ENCODE peak calls at places on chromosome 11, in five cellular contexts. One of them, this sample, is unnamed. For H3K27me3, the result is how much of the 10 kb centered on the place peaks cover.

GRCh38 chr11:103051986-103052385 is 40.0 kb downstream of the DCUN1D5 start:
- DNase-seq in ascending aorta: no peak
- DNase-seq in thyroid gland: no peak
- DNase-seq in brain microvascular endothelial cell: peak
- DNase-seq in left lung: no peak
- DNase-seq in this sample: peak

GRCh38 chr11:117828641-117829368 is 4.3 kb upstream of the FXYD2 start:
- DNase-seq in brain microvascular endothelial cell: peak
- DNase-seq in left lung: peak
- DNase-seq in ascending aorta: no peak
- DNase-seq in thyroid gland: no peak
- DNase-seq in this sample: peak

GRCh38 chr11:126101930-126102283 is 39.2 kb upstream of the CDON start:
- DNase-seq in thyroid gland: no peak
- DNase-seq in ascending aorta: no peak
- DNase-seq in left lung: no peak
- DNase-seq in brain microvascular endothelial cell: no peak
- DNase-seq in this sample: no peak

GRCh38 chr11:35792148-35792845 is 129.7 kb downstream of the TRIM44 start:
- DNase-seq in ascending aorta: no peak
- DNase-seq in thyroid gland: no peak
- DNase-seq in brain microvascular endothelial cell: no peak
- DNase-seq in left lung: no peak
- DNase-seq in this sample: no peak

GRCh38 chr11:99631618-99632017 is 610.9 kb downstream of the CNTN5 start:
- DNase-seq in brain microvascular endothelial cell: no peak
- DNase-seq in ascending aorta: no peak
- DNase-seq in thyroid gland: no peak
- DNase-seq in left lung: no peak
- DNase-seq in this sample: no peak

GRCh38 chr11:46247664-46248063 is 29.8 kb upstream of the CREB3L1 start:
- DNase-seq in ascending aorta: no peak
- DNase-seq in left lung: no peak
- DNase-seq in thyroid gland: peak
- DNase-seq in brain microvascular endothelial cell: peak
- DNase-seq in this sample: no peak

GRCh38 chr11:17486666-17487065 is 10.0 kb upstream of the ABCC8 start:
- DNase-seq in thyroid gland: no peak
- DNase-seq in brain microvascular endothelial cell: no peak
- DNase-seq in ascending aorta: no peak
- DNase-seq in left lung: no peak
- DNase-seq in this sample: no peak

GRCh38 chr11:119056397-119056999 is 507 bp downstream of the HYOU1 start:
- DNase-seq in brain microvascular endothelial cell: no peak
- DNase-seq in left lung: peak
- DNase-seq in ascending aorta: no peak
- DNase-seq in thyroid gland: peak
- DNase-seq in this sample: no peak

GRCh38 chr11:11620251-11620965 is 1.4 kb downstream of the GALNT18 start:
- DNase-seq in ascending aorta: no peak
- DNase-seq in left lung: peak
- DNase-seq in thyroid gland: peak
- DNase-seq in brain microvascular endothelial cell: no peak
- DNase-seq in this sample: no peak
- H3K27me3 ChIP-seq in ascending aorta: under half
- H3K27me3 ChIP-seq in left lung: under half
- H3K27me3 ChIP-seq in thyroid gland: under half
- H3K27me3 ChIP-seq in brain microvascular endothelial cell: under half
- H3K27me3 ChIP-seq in this sample: under half

DNA sequence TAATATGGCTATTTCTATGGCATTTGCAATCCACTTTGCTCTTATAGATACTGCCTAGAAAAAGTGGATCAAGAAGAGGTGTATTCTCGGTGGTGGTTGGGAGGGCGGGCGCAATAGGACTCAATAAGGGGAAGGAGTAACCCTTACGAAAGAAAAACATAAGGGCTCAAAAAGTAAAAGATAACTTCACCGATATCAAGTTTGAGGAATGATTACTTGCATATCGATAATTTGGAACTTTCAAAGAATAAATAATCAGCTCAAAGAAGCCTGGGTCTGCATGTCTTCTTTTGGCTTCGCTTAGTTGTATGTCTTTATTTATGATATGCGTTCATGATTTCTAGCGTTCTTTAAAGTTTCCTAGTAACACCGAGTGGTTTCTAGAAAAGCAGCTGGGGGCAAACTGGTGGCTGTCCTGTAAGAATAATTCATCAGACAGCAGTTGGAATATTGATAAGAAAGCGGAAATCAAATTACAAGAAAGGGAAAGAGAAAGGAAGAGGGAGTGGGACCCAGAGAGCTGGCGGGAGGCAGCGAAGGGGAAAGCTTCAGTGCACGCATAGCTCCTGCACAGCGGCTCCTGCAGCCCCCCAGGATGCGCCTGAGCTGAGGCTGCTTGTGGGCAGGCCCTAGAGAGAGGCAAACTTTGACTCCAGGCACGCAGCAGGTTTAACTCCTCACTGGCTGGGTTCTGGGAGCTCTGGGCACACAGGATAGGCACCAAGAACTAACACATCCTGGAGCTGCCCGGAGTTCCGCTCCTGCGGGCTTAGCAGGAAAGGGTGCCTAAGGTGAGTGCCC is 9.1 kb upstream of the FLI1 start:
- DNase-seq in ascending aorta: no peak
- DNase-seq in brain microvascular endothelial cell: no peak
- DNase-seq in thyroid gland: no peak
- DNase-seq in left lung: peak
- DNase-seq in this sample: no peak
- H3K27me3 ChIP-seq in ascending aorta: under half
- H3K27me3 ChIP-seq in brain microvascular endothelial cell: under half
- H3K27me3 ChIP-seq in thyroid gland: under half
- H3K27me3 ChIP-seq in left lung: half or more
- H3K27me3 ChIP-seq in this sample: half or more

DNA sequence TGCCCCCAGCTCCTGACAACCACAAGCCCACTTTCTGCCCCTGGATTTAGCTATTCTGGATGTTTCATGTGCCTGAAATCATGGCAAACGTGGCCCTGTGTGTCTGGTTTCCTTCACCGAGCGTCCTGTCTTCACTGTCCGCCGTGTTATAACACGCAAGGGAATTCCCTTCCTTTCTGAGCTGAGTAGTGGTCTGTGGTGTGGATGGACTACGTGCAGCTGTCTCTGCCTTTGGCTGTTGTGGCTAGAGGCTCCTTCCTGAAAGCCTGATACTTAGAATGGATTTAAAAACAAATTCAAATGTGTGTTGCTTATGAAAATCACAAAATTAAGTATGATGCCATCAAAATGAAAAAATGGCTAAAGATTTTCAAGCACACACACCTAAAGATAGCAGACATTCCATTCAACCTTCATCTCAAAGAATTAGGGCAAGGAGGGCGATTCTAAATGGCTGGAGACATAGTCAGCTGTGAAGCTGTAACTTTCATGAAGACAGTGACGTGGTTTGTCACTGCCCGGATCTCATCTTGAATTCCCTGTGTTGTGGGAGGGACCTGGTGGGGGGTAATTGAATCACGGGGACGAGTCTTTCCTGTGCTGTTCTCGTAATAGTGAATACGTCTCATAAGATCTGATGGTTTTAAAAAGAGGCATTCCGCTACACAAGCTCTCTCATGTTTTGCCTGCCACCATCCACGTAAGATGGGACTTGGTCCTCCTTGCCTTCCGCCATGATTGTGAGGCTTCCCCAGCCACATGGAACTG is 30.5 kb downstream of the KCNQ1 start:
- DNase-seq in brain microvascular endothelial cell: no peak
- DNase-seq in left lung: no peak
- DNase-seq in thyroid gland: no peak
- DNase-seq in ascending aorta: no peak
- DNase-seq in this sample: no peak
- H3K27me3 ChIP-seq in brain microvascular endothelial cell: under half
- H3K27me3 ChIP-seq in left lung: under half
- H3K27me3 ChIP-seq in thyroid gland: under half
- H3K27me3 ChIP-seq in ascending aorta: under half
- H3K27me3 ChIP-seq in this sample: under half

GRCh38 chr11:128915148-128915519 is 24.0 kb downstream of the KCNJ5 start:
- DNase-seq in left lung: no peak
- DNase-seq in ascending aorta: no peak
- DNase-seq in thyroid gland: no peak
- DNase-seq in brain microvascular endothelial cell: no peak
- DNase-seq in this sample: no peak

GRCh38 chr11:128919192-128919591 is 23.5 kb downstream of the TP53AIP1 start:
- DNase-seq in brain microvascular endothelial cell: no peak
- DNase-seq in thyroid gland: no peak
- DNase-seq in left lung: no peak
- DNase-seq in ascending aorta: no peak
- DNase-seq in this sample: no peak

GRCh38 chr11:128916646-128917045 is 25.5 kb downstream of the KCNJ5 start:
- DNase-seq in thyroid gland: no peak
- DNase-seq in ascending aorta: no peak
- DNase-seq in brain microvascular endothelial cell: no peak
- DNase-seq in left lung: no peak
- DNase-seq in this sample: no peak

GRCh38 chr11:128916037-128916572 is 24.9 kb downstream of the KCNJ5 start:
- DNase-seq in thyroid gland: no peak
- DNase-seq in ascending aorta: no peak
- DNase-seq in left lung: no peak
- DNase-seq in brain microvascular endothelial cell: no peak
- DNase-seq in this sample: no peak

DNA sequence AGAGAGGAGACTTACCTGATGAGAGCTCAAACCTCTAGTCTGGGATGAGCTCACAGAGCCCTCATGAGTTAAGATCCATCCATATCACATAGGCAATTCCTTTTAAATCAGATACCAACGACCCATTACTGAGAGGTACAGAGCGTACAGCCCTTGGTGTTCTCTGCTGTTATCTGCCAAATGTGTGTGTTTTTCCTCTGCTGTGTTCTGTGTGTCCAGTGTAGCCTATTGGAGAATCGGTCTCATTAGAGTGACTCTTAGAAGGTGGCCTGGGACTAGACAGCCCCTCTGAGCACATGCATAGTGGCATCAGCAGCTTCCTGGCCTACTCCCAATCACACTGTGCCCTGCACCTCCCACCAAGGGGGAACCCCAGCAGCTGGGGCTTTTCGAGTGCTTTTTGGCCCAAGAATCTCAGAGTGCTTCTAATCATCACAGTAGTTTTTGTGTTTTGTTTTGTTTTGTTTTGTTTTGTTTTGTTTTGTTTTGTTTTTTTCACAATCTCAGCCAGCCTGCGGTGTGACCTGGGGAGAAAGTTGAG is 25.5 kb downstream of the TP53AIP1 start:
- DNase-seq in ascending aorta: no peak
- DNase-seq in thyroid gland: no peak
- DNase-seq in left lung: no peak
- DNase-seq in brain microvascular endothelial cell: no peak
- DNase-seq in this sample: no peak
- H3K27me3 ChIP-seq in ascending aorta: under half
- H3K27me3 ChIP-seq in thyroid gland: under half
- H3K27me3 ChIP-seq in left lung: under half
- H3K27me3 ChIP-seq in brain microvascular endothelial cell: under half
- H3K27me3 ChIP-seq in this sample: under half

GRCh38 chr11:57461841-57462489 is 1.6 kb downstream of the RTN4RL2 start:
- DNase-seq in brain microvascular endothelial cell: no peak
- DNase-seq in thyroid gland: no peak
- DNase-seq in ascending aorta: no peak
- DNase-seq in left lung: no peak
- DNase-seq in this sample: no peak

GRCh38 chr11:57464343-57465181 is 4.2 kb downstream of the RTN4RL2 start:
- DNase-seq in thyroid gland: no peak
- DNase-seq in left lung: no peak
- DNase-seq in brain microvascular endothelial cell: no peak
- DNase-seq in ascending aorta: no peak
- DNase-seq in this sample: no peak

GRCh38 chr11:57460756-57461749 is 725 bp downstream of the RTN4RL2 start:
- DNase-seq in brain microvascular endothelial cell: no peak
- DNase-seq in thyroid gland: peak
- DNase-seq in ascending aorta: no peak
- DNase-seq in left lung: peak
- DNase-seq in this sample: no peak

GRCh38 chr11:57463596-57464342 is 3.4 kb downstream of the RTN4RL2 start:
- DNase-seq in thyroid gland: no peak
- DNase-seq in ascending aorta: no peak
- DNase-seq in left lung: no peak
- DNase-seq in brain microvascular endothelial cell: no peak
- DNase-seq in this sample: no peak

GRCh38 chr11:57462597-57462996 is 2.3 kb downstream of the RTN4RL2 start:
- DNase-seq in brain microvascular endothelial cell: no peak
- DNase-seq in ascending aorta: no peak
- DNase-seq in thyroid gland: no peak
- DNase-seq in left lung: no peak
- DNase-seq in this sample: no peak
- H3K27me3 ChIP-seq in brain microvascular endothelial cell: under half
- H3K27me3 ChIP-seq in ascending aorta: under half
- H3K27me3 ChIP-seq in thyroid gland: under half
- H3K27me3 ChIP-seq in left lung: under half
- H3K27me3 ChIP-seq in this sample: half or more

GRCh38 chr11:70834984-70835560 is 417.3 kb downstream of the SHANK2 start:
- DNase-seq in thyroid gland: peak
- DNase-seq in ascending aorta: no peak
- DNase-seq in left lung: no peak
- DNase-seq in brain microvascular endothelial cell: no peak
- DNase-seq in this sample: no peak

GRCh38 chr11:70836071-70836470 is 416.3 kb downstream of the SHANK2 start:
- DNase-seq in brain microvascular endothelial cell: no peak
- DNase-seq in ascending aorta: no peak
- DNase-seq in thyroid gland: peak
- DNase-seq in left lung: no peak
- DNase-seq in this sample: no peak

GRCh38 chr11:70841264-70841663 is 411.1 kb downstream of the SHANK2 start:
- DNase-seq in brain microvascular endothelial cell: no peak
- DNase-seq in thyroid gland: no peak
- DNase-seq in left lung: no peak
- DNase-seq in ascending aorta: no peak
- DNase-seq in this sample: no peak

GRCh38 chr11:70839851-70840250 is 412.5 kb downstream of the SHANK2 start:
- DNase-seq in brain microvascular endothelial cell: no peak
- DNase-seq in thyroid gland: no peak
- DNase-seq in left lung: no peak
- DNase-seq in ascending aorta: no peak
- DNase-seq in this sample: no peak

GRCh38 chr11:70838198-70838597 is 414.2 kb downstream of the SHANK2 start:
- DNase-seq in thyroid gland: no peak
- DNase-seq in brain microvascular endothelial cell: no peak
- DNase-seq in ascending aorta: no peak
- DNase-seq in left lung: no peak
- DNase-seq in this sample: no peak
- H3K27me3 ChIP-seq in thyroid gland: under half
- H3K27me3 ChIP-seq in brain microvascular endothelial cell: under half
- H3K27me3 ChIP-seq in ascending aorta: under half
- H3K27me3 ChIP-seq in left lung: under half
- H3K27me3 ChIP-seq in this sample: under half